ENCODE peak calls at places on chromosome 13, in four cellular contexts. R is K562, C is HepG2, A is GM12878. Q is an unnamed sample.

GRCh38 chr13:68895696-68896095 is 1211.9 kb upstream of the ATXN8OS start:
- DNase-seq in C (no peak), A (no peak), R (no peak), Q (no peak)

GRCh38 chr13:75050419-75051066 is 431.4 kb downstream of the TBC1D4 start:
- DNase-seq in C (no peak), R (no peak), A (no peak), Q (no peak)

GRCh38 chr13:74767031-74767430 is 632.8 kb upstream of the KLF12 start:
- DNase-seq in R (no peak), C (no peak), A (no peak), Q (no peak)

GRCh38 chr13:44050450-44051063 is 170.9 kb downstream of the LACC1 start:
- DNase-seq in R (peak), C (peak), A (no peak), Q (peak)

GRCh38 chr13:30846311-30846710 is 59.8 kb upstream of the MEDAG start:
- DNase-seq in A (no peak), C (no peak), R (no peak), Q (no peak)

GRCh38 chr13:72689181-72689696 is 38.2 kb downstream of the MZT1 start:
- DNase-seq in C (no peak), R (no peak), A (no peak), Q (no peak)

GRCh38 chr13:41006951-41007350 is 12.2 kb downstream of the ELF1 start:
- DNase-seq in R (peak), A (no peak), C (no peak), Q (no peak)

GRCh38 chr13:40464349-40464748 is 202.1 kb downstream of the FOXO1 start:
- DNase-seq in A (no peak), R (no peak), C (no peak), Q (no peak)

GRCh38 chr13:93147293-93147645 is 79.3 kb upstream of the GPC6 start:
- DNase-seq in A (no peak), C (no peak), R (no peak), Q (no peak)

GRCh38 chr13:99585609-99586008 is 84.3 kb downstream of the TM9SF2 start:
- DNase-seq in R (no peak), C (no peak), A (no peak), Q (no peak)

GRCh38 chr13:97853550-97853949 is 99.9 kb upstream of the IPO5 start:
- DNase-seq in C (no peak), R (no peak), A (no peak), Q (no peak)

GRCh38 chr13:60066206-60066605 is 97.5 kb downstream of the DIAPH3 start:
- DNase-seq in C (no peak), R (no peak), A (no peak), Q (no peak)

GRCh38 chr13:98992355-98992754 is 14.5 kb upstream of the DOCK9 start:
- DNase-seq in C (no peak), A (no peak), R (no peak), Q (no peak)

GRCh38 chr13:97100821-97101220 is 106.5 kb upstream of the OXGR1 start:
- DNase-seq in R (no peak), C (no peak), A (no peak), Q (no peak)

GRCh38 chr13:98428256-98428966 is 148.5 kb downstream of the STK24 start:
- DNase-seq in A (no peak), R (no peak), C (no peak), Q (no peak)

GRCh38 chr13:96816261-96816660 is 178.0 kb downstream of the OXGR1 start:
- DNase-seq in A (no peak), R (no peak), C (no peak), Q (no peak)

GRCh38 chr13:29849071-29849541 is 1.3 kb downstream of the UBL3 start:
- DNase-seq in R (no peak), A (no peak), C (peak), Q (peak)

GRCh38 chr13:44396963-44397580 is 23.4 kb downstream of the SERP2 start:
- DNase-seq in C (no peak), R (peak), A (no peak), Q (no peak)

GRCh38 chr13:50810998-50811397 is 32.5 kb downstream of the DLEU7 start:
- DNase-seq in C (no peak), A (peak), R (no peak), Q (no peak)

GRCh38 chr13:39634956-39635355 is 20.5 kb upstream of the COG6 start:
- DNase-seq in A (no peak), C (no peak), R (no peak), Q (no peak)

GRCh38 chr13:20993661-20994440 is 67.5 kb downstream of the LATS2 start:
- DNase-seq in A (no peak), C (no peak), R (peak), Q (no peak)
- H3K4me3 ChIP-seq in A (no peak), C (no peak), R (no peak), Q (no peak)

DNA sequence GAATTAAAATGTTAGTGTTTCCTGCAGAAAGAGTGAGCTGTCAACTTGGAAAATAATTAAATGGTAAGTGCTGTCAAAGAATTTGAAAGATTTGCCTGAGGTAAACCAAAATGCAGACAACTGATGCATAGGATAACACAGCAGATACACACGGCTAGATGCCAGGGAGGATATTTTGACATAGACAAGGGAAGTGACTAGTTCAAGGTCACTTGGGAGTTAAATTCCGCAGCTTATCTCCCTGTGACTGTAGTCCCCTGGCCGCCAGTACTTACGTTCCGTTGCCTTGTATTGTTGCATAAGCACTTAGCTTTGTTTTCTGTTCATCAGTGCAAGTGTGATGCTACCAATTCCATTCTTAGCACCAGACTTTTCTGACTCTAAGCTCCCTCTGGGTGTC is 247.3 kb upstream of the MAB21L1 start:
- DNase-seq in A (no peak), C (peak), R (no peak), Q (no peak)
- TF ChIP-seq JUNB in A (no peak), C (no peak), R (no peak), Q (no peak)

GRCh38 chr13:27171244-27171829 is at the start of gene USP12:
- DNase-seq in R (peak), C (no peak), A (no peak), Q (peak)

GRCh38 chr13:27171830-27172494 is 351 bp upstream of the USP12 start:
- DNase-seq in C (peak), A (no peak), R (peak), Q (peak)

GRCh38 chr13:27170221-27170520 is 1.4 kb downstream of the USP12 start:
- DNase-seq in A (no peak), C (no peak), R (no peak), Q (no peak)

GRCh38 chr13:27168870-27169525 is 2.6 kb downstream of the USP12 start:
- DNase-seq in C (no peak), R (no peak), A (no peak), Q (no peak)

GRCh38 chr13:27170521-27171243 is 929 bp downstream of the USP12 start:
- DNase-seq in A (no peak), R (peak), C (peak), Q (peak)
- TF ChIP-seq POLR2AphosphoS5 in A (peak), R (no peak), C (no peak), Q (no peak)

GRCh38 chr13:111908391-111908790 is 158.6 kb upstream of the SOX1 start:
- DNase-seq in A (no peak), C (no peak), R (no peak), Q (no peak)

GRCh38 chr13:111906816-111907215 is 160.1 kb upstream of the SOX1 start:
- DNase-seq in C (no peak), A (no peak), R (no peak), Q (no peak)

GRCh38 chr13:111908981-111909380 is 158.0 kb upstream of the SOX1 start:
- DNase-seq in R (no peak), A (no peak), C (no peak), Q (no peak)

GRCh38 chr13:111906306-111906705 is 160.6 kb upstream of the SOX1 start:
- DNase-seq in C (no peak), A (no peak), R (no peak), Q (no peak)

GRCh38 chr13:111907341-111907880 is 159.5 kb upstream of the SOX1 start:
- DNase-seq in R (no peak), A (no peak), C (no peak), Q (no peak)
- H3K4me3 ChIP-seq in R (no peak), A (no peak), C (no peak), Q (no peak)

DNA sequence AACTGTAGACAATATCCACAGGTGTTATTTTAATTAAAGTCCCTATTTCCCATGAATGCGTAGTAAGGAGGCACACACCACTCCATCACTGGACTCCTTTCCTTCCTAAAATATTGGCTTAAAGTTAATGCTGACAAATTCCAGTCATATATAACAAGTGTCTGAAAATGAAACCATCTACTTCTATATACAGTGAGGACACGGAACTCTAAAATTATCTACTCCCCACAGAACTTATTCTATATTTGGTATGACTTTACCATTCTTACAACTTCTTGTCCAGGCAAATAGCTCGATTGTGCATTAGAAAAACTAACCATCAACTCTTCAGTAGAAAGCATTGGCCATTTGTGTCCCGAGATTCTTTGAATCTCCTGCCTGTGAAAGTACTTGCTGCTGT is 1560.2 kb downstream of the EFNB2 start:
- DNase-seq in A (no peak), R (no peak), C (no peak), Q (no peak)
- TF ChIP-seq JUNB in A (peak), R (no peak), C (no peak), Q (no peak)

GRCh38 chr13:33639158-33639557 is 178.8 kb upstream of the RFC3 start:
- DNase-seq in A (no peak), R (no peak), C (peak), Q (no peak)
- TF ChIP-seq POLR2AphosphoS5 in A (no peak), R (no peak), C (no peak), Q (no peak)

GRCh38 chr13:28530729-28531194 is 35.8 kb upstream of the FLT1 start:
- DNase-seq in A (no peak), C (no peak), R (no peak), Q (no peak)
- H3K4me3 ChIP-seq in A (peak), C (no peak), R (no peak), Q (peak)

Q was measured in GM23338.